ENCODE peak calls at places on chromosomes 3 and 15, in seven cellular contexts. P is breast epithelium, J is cardiac muscle cell, W is mammary epithelial cell, Q is A172, R is MV-4-11, G is left lung. B is an unnamed sample.

GRCh38 chr3:156626104-156626503 is 48.3 kb upstream of the TIPARP start:
- DNase-seq in W (peak), R (no peak), J (no peak), P (no peak), Q (peak), G (peak), B (no peak)

GRCh38 chr3:197186887-197187588 is 111.4 kb downstream of the DLG1 start:
- DNase-seq in R (peak), G (no peak), J (peak), P (no peak), Q (peak), W (peak), B (no peak)

GRCh38 chr15:62135532-62136134 is 29.5 kb downstream of the C2CD4B start:
- DNase-seq in J (no peak), W (peak), R (no peak), P (no peak), G (peak), Q (peak), B (peak)

GRCh38 chr3:71254658-71255057 is 328.9 kb downstream of the FOXP1 start:
- DNase-seq in P (no peak), J (no peak), W (no peak), R (no peak), G (no peak), Q (no peak), B (no peak)

GRCh38 chr3:57706462-57706861 is 13.6 kb upstream of the DENND6A start:
- DNase-seq in R (peak), Q (peak), P (no peak), W (peak), G (no peak), J (no peak), B (no peak)

GRCh38 chr3:107064445-107065060 is 312.7 kb upstream of the CCDC54 start:
- DNase-seq in G (peak), W (peak), J (peak), P (peak), Q (peak), R (peak), B (peak)

GRCh38 chr15:42750306-42750705 is 13.4 kb upstream of the CDAN1 start:
- DNase-seq in P (no peak), W (no peak), J (no peak), Q (no peak), R (no peak), G (no peak), B (no peak)

GRCh38 chr15:34610388-34610787 is 26.9 kb upstream of the GOLGA8B start:
- DNase-seq in J (peak), P (no peak), G (no peak), Q (peak), R (no peak), W (peak), B (no peak)

GRCh38 chr3:150920236-150920635 is 15.0 kb upstream of the MINDY4B start:
- DNase-seq in J (no peak), G (no peak), R (no peak), Q (no peak), P (no peak), W (no peak), B (no peak)

GRCh38 chr3:138675393-138675792 is 66.8 kb downstream of the FAIM start:
- DNase-seq in J (no peak), R (peak), G (no peak), W (peak), Q (peak), P (no peak), B (no peak)

GRCh38 chr3:126127904-126128303 is 44.0 kb upstream of the SLC41A3 start:
- DNase-seq in Q (no peak), W (no peak), J (no peak), G (no peak), R (no peak), P (peak), B (peak)

GRCh38 chr3:57298041-57298440 is 5.6 kb upstream of the ASB14 start:
- DNase-seq in Q (peak), W (peak), G (no peak), P (no peak), J (no peak), R (no peak), B (no peak)

GRCh38 chr15:51099185-51099584 is 4.5 kb upstream of the TNFAIP8L3 start:
- DNase-seq in W (no peak), P (no peak), Q (no peak), G (no peak), J (no peak), R (no peak), B (no peak)

GRCh38 chr15:79450648-79451047 is 18.5 kb downstream of the MINAR1 start:
- DNase-seq in J (no peak), P (no peak), Q (no peak), G (no peak), R (peak), W (no peak), B (no peak)

GRCh38 chr3:178385280-178385952 is 150.8 kb upstream of the KCNMB2 start:
- DNase-seq in R (no peak), Q (peak), G (no peak), W (peak), P (no peak), J (peak), B (no peak)

GRCh38 chr3:123559040-123559861 is 25.6 kb downstream of the HACD2 start:
- DNase-seq in J (peak), W (peak), R (peak), G (no peak), Q (peak), P (no peak), B (no peak)

GRCh38 chr3:122214718-122215117 is 31.2 kb downstream of the CASR start:
- DNase-seq in G (no peak), W (no peak), P (no peak), R (no peak), J (no peak), Q (no peak), B (no peak)

GRCh38 chr3:123521179-123521969 is 63.5 kb downstream of the HACD2 start:
- DNase-seq in J (no peak), G (no peak), P (no peak), R (no peak), W (peak), Q (no peak), B (no peak)

GRCh38 chr3:14600856-14601610 is 50.5 kb upstream of the CCDC174 start:
- DNase-seq in R (no peak), P (no peak), W (no peak), Q (no peak), G (no peak), J (no peak), B (no peak)

GRCh38 chr3:117322866-117323265 is 613.3 kb downstream of the TUSC7 start:
- DNase-seq in P (no peak), Q (peak), G (no peak), R (no peak), J (peak), W (no peak), B (no peak)

GRCh38 chr3:157618075-157618760 is 115.0 kb upstream of the VEPH1 start:
- DNase-seq in Q (peak), P (no peak), R (peak), J (peak), W (peak), G (no peak), B (no peak)

GRCh38 chr3:149362361-149362760 is 15.1 kb downstream of the TM4SF1 start:
- DNase-seq in R (no peak), G (no peak), P (no peak), Q (no peak), W (no peak), J (no peak), B (no peak)

GRCh38 chr3:32177702-32178198 is 60.7 kb upstream of the CMTM8 start:
- DNase-seq in Q (peak), P (no peak), R (peak), J (peak), G (no peak), W (peak), B (no peak)